ENCODE peak calls at places on chromosomes 7 and 10, in four cellular contexts. R, C, D and K are unnamed samples.

GRCh38 chr7:27303021-27303420 is 60.4 kb downstream of the EVX1 start:
- DNase-seq in R (no peak), C (peak), D (no peak), K (no peak)

GRCh38 chr10:86545097-86545496 is 23.5 kb upstream of the WAPL start:
- DNase-seq in R (no peak), C (no peak), D (no peak), K (no peak)

GRCh38 chr7:129376076-129376777 is 58.0 kb upstream of the STRIP2 start:
- DNase-seq in R (no peak), C (peak), D (peak), K (peak)

GRCh38 chr10:9508616-9509015 is 1454.1 kb downstream of the GATA3 start:
- DNase-seq in R (no peak), C (peak), D (no peak), K (no peak)

GRCh38 chr7:111238891-111239290 is 148.0 kb downstream of the LRRN3 start:
- DNase-seq in R (no peak), C (peak), D (no peak), K (no peak)

GRCh38 chr7:1913290-1914282 is 243.5 kb downstream of the ELFN1 start:
- DNase-seq in R (no peak), C (no peak), D (no peak), K (no peak)

GRCh38 chr10:48523820-48524758 is 80.8 kb downstream of the ARHGAP22 start:
- DNase-seq in R (peak), C (peak), D (peak), K (no peak)

GRCh38 chr10:99906470-99906869 is 103.3 kb downstream of the DNMBP start:
- DNase-seq in R (peak), C (peak), D (no peak), K (no peak)

GRCh38 chr7:82677064-82677463 is 233.5 kb upstream of the CACNA2D1 start:
- DNase-seq in R (no peak), C (no peak), D (no peak), K (no peak)

GRCh38 chr10:48880016-48880705 is 59.5 kb downstream of the LRRC18 start:
- DNase-seq in R (no peak), C (no peak), D (no peak), K (no peak)

GRCh38 chr7:129848436-129848835 is 104.3 kb downstream of the UBE2H start:
- DNase-seq in R (no peak), C (no peak), D (no peak), K (no peak)

GRCh38 chr10:91875156-91875555 is 34.1 kb downstream of the FGFBP3 start:
- DNase-seq in R (no peak), C (no peak), D (no peak), K (no peak)

GRCh38 chr10:99276848-99277486 is 41.3 kb upstream of the HPSE2 start:
- DNase-seq in R (no peak), C (peak), D (peak), K (peak)

GRCh38 chr7:107953924-107954303 is 49.0 kb downstream of the LAMB1 start:
- DNase-seq in R (no peak), C (peak), D (no peak), K (no peak)

GRCh38 chr7:157271991-157272324 is 64.8 kb upstream of the DNAJB6 start:
- DNase-seq in R (peak), C (peak), D (no peak), K (no peak)

GRCh38 chr10:50419091-50419490 is 167.8 kb upstream of the ASAH2 start:
- DNase-seq in R (no peak), C (no peak), D (no peak), K (no peak)

GRCh38 chr10:71661942-71662341 is 57.6 kb downstream of the C10orf105 start:
- DNase-seq in R (no peak), C (no peak), D (no peak), K (no peak)

GRCh38 chr10:103168436-103168835 is 24.6 kb downstream of the NT5C2 start:
- DNase-seq in R (no peak), C (peak), D (no peak), K (no peak)

GRCh38 chr7:11191574-11192220 is 218.0 kb downstream of the PHF14 start:
- DNase-seq in R (no peak), C (no peak), D (no peak), K (no peak)

GRCh38 chr7:54799792-54800191 is 40.8 kb upstream of the SEC61G start:
- DNase-seq in R (no peak), C (no peak), D (no peak), K (no peak)

GRCh38 chr7:18497800-18498199 is 2.3 kb downstream of the HDAC9 start:
- DNase-seq in R (no peak), C (no peak), D (no peak), K (peak)

GRCh38 chr7:55109384-55110167 is 90.8 kb downstream of the EGFR start:
- DNase-seq in R (no peak), C (peak), D (no peak), K (no peak)

GRCh38 chr10:69731698-69732097 is 70.0 kb upstream of the COL13A1 start:
- DNase-seq in R (no peak), C (no peak), D (no peak), K (no peak)

GRCh38 chr7:50068850-50069551 is 24.0 kb downstream of the ZPBP start:
- DNase-seq in R (peak), C (no peak), D (no peak), K (peak)

GRCh38 chr10:129390147-129390546 is 76.9 kb upstream of the MGMT start:
- DNase-seq in R (no peak), C (no peak), D (no peak), K (peak)

GRCh38 chr10:102815790-102816549 is 21.2 kb downstream of the CYP17A1 start:
- DNase-seq in R (peak), C (peak), D (no peak), K (no peak)

GRCh38 chr7:155676052-155676451 is 31.6 kb downstream of the RBM33 start:
- DNase-seq in R (no peak), C (no peak), D (no peak), K (peak)

GRCh38 chr10:106181491-106181890 is 983.0 kb downstream of the SORCS1 start:
- DNase-seq in R (no peak), C (peak), D (no peak), K (no peak)

GRCh38 chr10:35074266-35074665 is 15.9 kb downstream of the CUL2 start:
- DNase-seq in R (no peak), C (no peak), D (no peak), K (no peak)

GRCh38 chr7:134470864-134471263 is 12.0 kb upstream of the AKR1B1 start:
- DNase-seq in R (no peak), C (peak), D (no peak), K (no peak)

GRCh38 chr10:96863922-96864543 is 31.9 kb downstream of the LCOR start:
- DNase-seq in R (no peak), C (no peak), D (no peak), K (no peak)

DNA sequence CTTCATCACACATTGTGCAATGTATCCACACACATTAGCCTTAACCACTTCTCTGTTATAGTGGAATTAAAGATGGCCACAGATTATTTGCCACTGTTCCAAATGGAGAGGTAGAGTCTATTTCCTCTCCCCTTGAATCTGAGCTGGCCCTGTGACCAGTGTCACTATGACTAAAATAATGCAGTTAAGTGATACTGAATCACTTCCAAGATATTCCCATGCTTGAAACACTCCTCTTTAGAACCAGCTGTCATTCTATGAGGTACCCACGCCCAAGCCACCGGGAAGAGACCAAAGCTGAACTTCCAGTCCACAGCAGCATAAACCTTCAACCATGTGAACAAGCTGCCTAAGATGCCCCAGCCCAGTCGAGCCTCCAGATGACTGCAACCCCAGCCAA is 2.1 kb upstream of the DHX32 start:
- DNase-seq in R (no peak), C (no peak), D (no peak), K (no peak)
- H3K27ac ChIP-seq in R (no peak), C (no peak), D (peak), K (no peak)

GRCh38 chr10:31000867-31001266 is 30.8 kb downstream of the ZNF438 start:
- DNase-seq in R (no peak), C (peak), D (no peak), K (no peak)

GRCh38 chr10:31000071-31000787 is 31.4 kb downstream of the ZNF438 start:
- DNase-seq in R (no peak), C (no peak), D (no peak), K (no peak)

GRCh38 chr10:30997536-30998252 is 34.0 kb downstream of the ZNF438 start:
- DNase-seq in R (no peak), C (no peak), D (no peak), K (no peak)

GRCh38 chr10:31001740-31002139 is 29.9 kb downstream of the ZNF438 start:
- DNase-seq in R (no peak), C (no peak), D (no peak), K (no peak)

GRCh38 chr10:30999084-30999712 is 32.5 kb downstream of the ZNF438 start:
- DNase-seq in R (no peak), C (peak), D (no peak), K (no peak)
- H3K27ac ChIP-seq in R (no peak), C (peak), D (no peak), K (no peak)

GRCh38 chr7:123797673-123798526 is 47.1 kb upstream of the HYAL4 start:
- DNase-seq in R (no peak), C (peak), D (peak), K (peak)

GRCh38 chr7:123798527-123799188 is 46.3 kb upstream of the HYAL4 start:
- DNase-seq in R (no peak), C (peak), D (no peak), K (no peak)

GRCh38 chr7:123805287-123805686 is 39.7 kb upstream of the HYAL4 start:
- DNase-seq in R (no peak), C (no peak), D (no peak), K (no peak)

GRCh38 chr7:123796568-123796967 is 47.8 kb upstream of the WASL start:
- DNase-seq in R (no peak), C (no peak), D (no peak), K (no peak)

DNA sequence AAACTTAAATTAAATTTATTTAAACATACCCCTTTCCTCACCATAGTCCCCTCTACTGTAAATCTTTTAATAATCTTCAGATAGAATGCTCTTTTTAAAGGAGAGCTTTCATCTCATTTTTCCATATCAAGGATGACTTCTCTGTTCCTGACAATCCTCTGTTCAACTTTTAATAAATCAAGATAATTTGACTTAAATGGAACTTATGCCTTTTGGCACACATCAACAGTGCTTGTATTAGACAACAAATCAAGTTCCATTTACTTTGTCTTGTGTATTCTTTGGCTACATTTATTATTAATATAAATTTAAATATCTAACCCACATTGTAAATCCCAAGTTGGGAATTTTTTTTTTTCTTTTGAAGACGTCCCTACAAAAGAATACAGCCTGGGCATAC is 42.7 kb upstream of the HYAL4 start:
- DNase-seq in R (no peak), C (no peak), D (no peak), K (no peak)
- H3K27ac ChIP-seq in R (no peak), C (no peak), D (no peak), K (no peak)

GRCh38 chr10:12605580-12606405 is 256.4 kb downstream of the CAMK1D start:
- DNase-seq in R (peak), C (peak), D (no peak), K (peak)
- H3K27ac ChIP-seq in R (peak), C (no peak), D (no peak), K (no peak)

DNA sequence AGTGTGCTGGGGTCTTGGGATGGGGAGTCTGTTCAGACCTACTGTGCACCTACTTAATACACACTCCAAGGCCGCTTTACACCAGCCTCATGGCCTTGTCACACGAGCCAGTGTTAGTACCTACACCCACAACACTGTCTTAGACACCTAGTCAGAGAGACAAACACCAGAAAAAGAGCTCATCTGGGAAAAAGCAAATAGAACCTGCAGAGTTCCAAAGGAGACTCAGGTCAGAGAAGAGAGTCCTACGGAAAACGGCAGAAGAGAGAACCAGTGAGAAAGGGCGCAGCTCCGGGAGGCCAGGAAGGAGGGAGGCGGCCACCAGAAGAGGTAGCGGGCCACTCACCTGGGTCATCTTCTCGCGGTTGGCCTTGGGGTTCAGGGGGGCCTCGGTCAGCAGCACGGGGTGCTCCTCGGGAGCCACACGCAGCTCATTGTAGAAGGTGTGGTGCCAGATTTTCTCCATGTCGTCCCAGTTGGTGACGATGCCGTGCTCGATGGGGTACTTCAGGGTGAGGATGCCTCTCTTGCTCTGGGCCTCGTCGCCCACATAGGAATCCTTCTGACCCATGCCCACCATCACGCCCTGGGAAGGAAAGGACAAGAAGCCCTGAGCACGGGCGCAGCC is 105.3 kb upstream of the TNRC18 start:
- DNase-seq in R (no peak), C (no peak), D (no peak), K (peak)
- H3K27ac ChIP-seq in R (peak), C (peak), D (peak), K (peak)

GRCh38 chr7:77800158-77800557 is 1.6 kb downstream of the PHTF2 start:
- DNase-seq in R (no peak), C (no peak), D (peak), K (peak)
- H3K27ac ChIP-seq in R (no peak), C (no peak), D (peak), K (peak)